ENCODE peak calls at places on chromosomes 3 and 15, in five cellular contexts. U is transverse colon, Y is right lobe of liver, P is GM23338, O is heart left ventricle. G is an unnamed sample. For H3K4me1, the result is how much of the 10 kb centered on the place peaks cover.

GRCh38 chr3:30232142-30232541 is 374.3 kb upstream of the TGFBR2 start:
- DNase-seq in O (peak), P (no peak), Y (no peak), U (no peak), G (no peak)

GRCh38 chr3:67064105-67064504 is 66.0 kb downstream of the KBTBD8 start:
- DNase-seq in O (no peak), U (no peak), Y (no peak), P (no peak), G (no peak)

GRCh38 chr15:99416191-99417188 is 149.3 kb upstream of the MEF2A start:
- DNase-seq in O (no peak), Y (no peak), U (no peak), P (no peak), G (no peak)

GRCh38 chr3:189684317-189684716 is 53.1 kb downstream of the TP63 start:
- DNase-seq in Y (no peak), U (no peak), O (no peak), P (no peak), G (no peak)

GRCh38 chr3:138383715-138384114 is 35.3 kb downstream of the MRAS start:
- DNase-seq in P (no peak), O (no peak), Y (no peak), U (no peak), G (no peak)

GRCh38 chr3:19216669-19217337 is 68.5 kb downstream of the KCNH8 start:
- DNase-seq in Y (peak), U (peak), P (no peak), O (peak), G (no peak)

GRCh38 chr15:35719964-35720507 is 174.1 kb upstream of the DPH6 start:
- DNase-seq in U (no peak), P (no peak), O (no peak), Y (no peak), G (no peak)

GRCh38 chr3:127462111-127462655 is 128.3 kb downstream of the TPRA1 start:
- DNase-seq in Y (no peak), U (no peak), P (no peak), O (no peak), G (no peak)

GRCh38 chr15:81781316-81781868 is 264.4 kb downstream of the MEX3B start:
- DNase-seq in P (no peak), Y (no peak), O (no peak), U (no peak), G (no peak)

GRCh38 chr3:149542375-149543312 is 68.1 kb downstream of the TM4SF4 start:
- DNase-seq in U (no peak), P (no peak), Y (no peak), O (no peak), G (no peak)

GRCh38 chr3:168121175-168121853 is 25.6 kb upstream of the GOLIM4 start:
- DNase-seq in O (peak), Y (peak), P (no peak), U (peak), G (no peak)

GRCh38 chr15:38690737-38691332 is 126.2 kb upstream of the RASGRP1 start:
- DNase-seq in O (peak), Y (peak), U (peak), P (peak), G (peak)

GRCh38 chr3:87626471-87626995 is 350.1 kb upstream of the POU1F1 start:
- DNase-seq in U (no peak), Y (no peak), O (no peak), P (no peak), G (no peak)

GRCh38 chr3:47370887-47371697 is 9.7 kb upstream of the PTPN23 start:
- DNase-seq in U (peak), O (no peak), P (peak), Y (no peak), G (peak)

GRCh38 chr3:50100956-50101845 is 12.5 kb downstream of the RBM5 start:
- DNase-seq in P (no peak), U (no peak), O (no peak), Y (no peak), G (no peak)

GRCh38 chr3:89697321-89697916 is 590.0 kb downstream of the EPHA3 start:
- DNase-seq in O (no peak), P (no peak), U (peak), Y (no peak), G (no peak)

GRCh38 chr3:112653881-112654300 is 12.9 kb upstream of the CCDC80 start:
- DNase-seq in O (peak), P (no peak), Y (no peak), U (no peak), G (no peak)

GRCh38 chr3:125310623-125311076 is 64.5 kb downstream of the ZNF148 start:
- DNase-seq in U (peak), Y (peak), O (no peak), P (no peak), G (peak)

GRCh38 chr3:174202561-174202960 is 656.6 kb upstream of the NAALADL2 start:
- DNase-seq in O (no peak), P (no peak), Y (no peak), U (no peak), G (no peak)

GRCh38 chr3:130345487-130346079 is at the start of gene COL6A5:
- DNase-seq in U (no peak), P (peak), O (no peak), Y (no peak), G (no peak)

GRCh38 chr15:99239545-99240198 is 9.7 kb downstream of the TTC23 start:
- DNase-seq in O (no peak), U (no peak), Y (no peak), P (no peak), G (no peak)

GRCh38 chr15:90837052-90837621 is 31.3 kb upstream of the FURIN start:
- DNase-seq in Y (no peak), P (no peak), U (no peak), O (no peak), G (no peak)

GRCh38 chr3:54225841-54226528 is 103.6 kb downstream of the CACNA2D3 start:
- DNase-seq in P (no peak), Y (no peak), U (no peak), O (no peak), G (no peak)

GRCh38 chr3:1272541-1273265 is 179.9 kb downstream of the CNTN6 start:
- DNase-seq in Y (no peak), U (peak), P (no peak), O (no peak), G (no peak)

GRCh38 chr3:127733781-127734180 is 61.0 kb downstream of the ABTB1 start:
- DNase-seq in P (no peak), U (no peak), Y (no peak), O (no peak), G (no peak)

GRCh38 chr3:101518421-101518871 is 5.4 kb upstream of the SENP7 start:
- DNase-seq in O (no peak), U (no peak), P (no peak), Y (no peak), G (peak)

GRCh38 chr3:52777959-52778805 is 783 bp downstream of the ITIH1 start:
- DNase-seq in U (peak), P (no peak), Y (peak), O (no peak), G (no peak)

GRCh38 chr15:69662668-69663000 is 210.0 kb downstream of the RPLP1 start:
- DNase-seq in Y (no peak), P (no peak), U (no peak), O (no peak), G (no peak)

GRCh38 chr3:17074559-17074958 is 189.8 kb downstream of the PLCL2 start:
- DNase-seq in P (no peak), U (no peak), O (no peak), Y (no peak), G (no peak)

GRCh38 chr3:52396907-52397591 is 47.9 kb downstream of the SEMA3G start:
- DNase-seq in O (no peak), P (no peak), Y (no peak), U (no peak), G (no peak)

GRCh38 chr3:8457039-8457438 is 44.6 kb upstream of the LMCD1 start:
- DNase-seq in O (no peak), U (no peak), Y (no peak), P (no peak), G (no peak)

GRCh38 chr15:33994005-33994615 is 25.8 kb downstream of the CHRM5 start:
- DNase-seq in P (peak), U (no peak), O (no peak), Y (no peak), G (no peak)

GRCh38 chr3:117036259-117036799 is 326.8 kb downstream of the TUSC7 start:
- DNase-seq in U (peak), P (no peak), O (peak), Y (no peak), G (no peak)

GRCh38 chr3:127444761-127445160 is 145.8 kb downstream of the TPRA1 start:
- DNase-seq in O (no peak), U (no peak), Y (peak), P (no peak), G (no peak)

GRCh38 chr3:120462409-120462959 is 11.7 kb upstream of the FSTL1 start:
- DNase-seq in O (no peak), U (no peak), Y (no peak), P (no peak), G (no peak)

GRCh38 chr15:72135719-72136118 is 17.5 kb downstream of the SENP8 start:
- DNase-seq in U (no peak), Y (no peak), P (no peak), O (no peak), G (no peak)

DNA sequence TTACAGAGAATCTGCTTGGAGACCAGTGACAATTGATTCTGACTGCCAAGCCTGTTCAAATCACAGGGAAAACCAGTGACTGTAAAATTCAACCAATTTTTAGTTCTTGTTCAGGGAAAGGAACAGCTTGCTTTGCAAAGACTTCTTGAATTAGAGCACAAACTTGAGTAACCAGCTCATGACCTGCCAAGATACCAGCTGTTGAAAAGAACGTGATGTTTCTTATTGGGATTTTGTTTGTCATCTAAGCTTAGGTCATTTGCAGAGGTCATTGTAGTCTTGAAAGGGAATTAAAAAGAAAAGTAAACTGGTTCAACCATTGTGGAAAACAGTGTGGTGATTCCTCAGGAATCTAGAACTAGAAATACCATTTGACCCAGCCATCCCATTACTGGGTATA is 428.2 kb downstream of the GRM7 start:
- DNase-seq in P (no peak), U (no peak), Y (no peak), O (no peak), G (no peak)
- H3K4me1 ChIP-seq in P (under half), U (under half), Y (under half), O (under half), G (under half)

DNA sequence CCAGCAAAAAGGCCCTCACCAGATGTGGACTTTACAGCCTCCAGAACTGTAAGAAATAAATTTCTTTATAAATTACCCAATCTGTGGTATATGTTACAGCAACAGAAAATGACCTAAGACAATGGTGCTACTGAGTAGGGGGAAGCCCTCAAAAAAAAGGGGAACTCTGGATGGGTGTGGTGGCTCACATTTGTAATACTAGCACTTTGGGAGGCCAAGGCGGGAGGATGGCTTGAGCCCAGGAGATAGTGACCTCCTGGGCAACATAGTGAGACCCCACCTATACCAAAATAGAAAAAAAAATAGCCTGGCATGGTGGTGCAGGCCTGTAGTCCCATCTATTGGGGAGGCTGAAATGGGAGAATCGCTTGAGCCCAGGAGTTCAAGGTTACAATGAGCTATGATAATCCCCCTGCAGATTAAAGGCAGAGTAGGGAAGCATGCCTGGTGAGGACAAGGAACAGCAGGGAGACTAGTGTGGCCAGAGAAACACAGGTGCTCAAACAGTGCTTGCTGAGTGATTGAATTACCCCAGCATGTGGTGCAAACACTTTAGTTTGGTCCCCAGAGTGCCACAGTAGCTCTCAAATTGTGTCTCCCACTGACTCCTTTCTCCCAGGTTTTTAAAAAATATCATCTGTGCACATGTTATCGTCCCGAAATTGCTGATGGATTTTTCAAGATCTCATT is 13.9 kb upstream of the USP3 start:
- DNase-seq in U (no peak), O (no peak), P (no peak), Y (no peak), G (no peak)
- H3K27ac ChIP-seq in U (no peak), O (no peak), P (no peak), Y (no peak), G (no peak)

GRCh38 chr3:177089901-177090300 is 107.4 kb downstream of the TBL1XR1 start:
- DNase-seq in Y (no peak), P (no peak), U (no peak), O (no peak), G (no peak)
- H3K4me1 ChIP-seq in Y (under half), P (under half), U (under half), O (under half), G (under half)

DNA sequence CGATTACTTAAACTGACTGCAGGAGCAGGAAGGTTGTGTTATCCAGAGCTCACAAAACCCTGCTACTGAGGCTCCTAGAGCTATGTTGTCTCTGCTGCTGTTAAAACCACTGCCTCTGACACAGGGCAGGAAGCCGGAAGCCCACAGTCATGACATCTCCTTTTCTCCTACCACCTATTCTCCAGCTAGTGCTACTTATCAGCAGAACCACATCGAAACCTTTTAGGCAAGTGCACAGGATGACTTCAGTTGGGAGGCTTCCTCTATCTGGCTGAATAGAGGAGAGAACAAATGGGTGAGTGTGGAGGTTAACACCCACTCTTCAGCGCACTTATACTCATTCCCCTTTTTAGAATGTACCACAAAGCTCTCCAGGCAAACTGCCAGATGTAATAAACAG is 638.0 kb downstream of the OTOL1 start:
- DNase-seq in U (no peak), P (no peak), Y (no peak), O (no peak), G (peak)
- H3K27ac ChIP-seq in U (no peak), P (no peak), Y (no peak), O (no peak), G (no peak)